ENCODE peak calls at places on chromosomes 5 and 9, in ten cellular contexts. W is stimulated activated CD4-positive, alpha-beta T cell treated with anti-CD3 and anti-CD28 coated beads, Interleukin-1b, Interleukin-23, amount 100 ng/mL, for 1 hour; T is NAMALWA; X is kidney glomerular epithelial cell; K is GM10248; J is uterus; O is activated T-helper 1 cell treated with anti-CD3 and anti-CD28 coated beads, Interleukin-12 subunit alpha, Interleukin-12 subunit beta, Interleukin-2, Interleukin-4 antibody, amounts not matched to agents 30 ng/mL and 10 ng/mL and 1 ng/mL, durations not matched to agents 14 hours and 24 hours and 36 hours; L is spleen; G is AG09309; M is HT-29. E is an unnamed sample.

GRCh38 chr5:65742565-65743231 is 20.7 kb downstream of the NLN start:
- DNase-seq in W (no peak), T (peak; percentile 72), X (peak; percentile 81), K (peak; percentile 63), J (no peak), O (no peak), L (no peak), G (peak; percentile 58), M (peak; percentile 75), E (no peak)

GRCh38 chr5:176865964-176866363 is 33.2 kb downstream of the HK3 start:
- DNase-seq in W (no peak), T (no peak), X (no peak), K (no peak), J (no peak), O (no peak), L (no peak), G (no peak), M (no peak), E (no peak)

GRCh38 chr9:133584559-133585476 is 24.4 kb downstream of the FAM163B start:
- DNase-seq in W (no peak), T (peak; percentile 88), X (no peak), K (no peak), J (no peak), O (no peak), L (no peak), G (no peak), M (no peak), E (no peak)

GRCh38 chr5:127006711-127007110 is 23.6 kb downstream of the MARCHF3 start:
- DNase-seq in W (no peak), T (no peak), X (no peak), K (no peak), J (no peak), O (no peak), L (no peak), G (no peak), M (no peak), E (no peak)

GRCh38 chr5:174310243-174310642 is 264.7 kb downstream of the NSG2 start:
- DNase-seq in W (no peak), T (no peak), X (no peak), K (no peak), J (no peak), O (no peak), L (no peak), G (no peak), M (no peak), E (no peak)

GRCh38 chr5:102629827-102630605 is 125.1 kb upstream of the PAM start:
- DNase-seq in W (no peak), T (no peak), X (no peak), K (no peak), J (no peak), O (no peak), L (no peak), G (no peak), M (no peak), E (no peak)

GRCh38 chr5:74042559-74043357 is 416.8 kb downstream of the ARHGEF28 start:
- DNase-seq in W (no peak), T (no peak), X (peak; percentile 40), K (no peak), J (no peak), O (no peak), L (no peak), G (peak; percentile 79), M (no peak), E (no peak)

GRCh38 chr9:121518634-121519033 is 19.0 kb upstream of the GGTA1 start:
- DNase-seq in W (no peak), T (no peak), X (no peak), K (no peak), J (no peak), O (no peak), L (no peak), G (no peak), M (no peak), E (no peak)

GRCh38 chr9:73118297-73118696 is 33.4 kb upstream of the ANXA1 start:
- DNase-seq in W (no peak), T (no peak), X (peak; percentile 30), K (no peak), J (no peak), O (no peak), L (no peak), G (no peak), M (no peak), E (no peak)

GRCh38 chr9:127417130-127418036 is 6.8 kb upstream of the ZNF79 start:
- DNase-seq in W (no peak), T (no peak), X (no peak), K (no peak), J (no peak), O (no peak), L (no peak), G (peak; percentile 57), M (no peak), E (no peak)

GRCh38 chr9:106478312-106479099 is 384.5 kb upstream of the ZNF462 start:
- DNase-seq in W (no peak), T (no peak), X (no peak), K (no peak), J (no peak), O (no peak), L (no peak), G (no peak), M (no peak), E (no peak)

GRCh38 chr9:34578241-34579096 is 11.1 kb downstream of the CNTFR start:
- DNase-seq in W (no peak), T (no peak), X (peak; percentile 14), K (no peak), J (no peak), O (no peak), L (no peak), G (peak; percentile 16), M (no peak), E (no peak)

E was measured in left ventricle myocardium inferior.